ENCODE peak calls at places on chromosome 21, in nine cellular contexts. One of them, this sample, is unnamed.

GRCh38 chr21:31543191-31543590 is 116.3 kb upstream of the SOD1 start:
- DNase-seq in cardiac muscle cell: peak
- DNase-seq in CD8-positive, alpha-beta T cell: no peak
- DNase-seq in A549: no peak
- DNase-seq in lower lobe of right lung: no peak
- DNase-seq in GM20000: no peak
- DNase-seq in endothelial cell: no peak
- DNase-seq in GM10248: no peak
- DNase-seq in Caco-2: no peak
- DNase-seq in this sample: no peak

GRCh38 chr21:23853796-23854379 is 1753.4 kb downstream of the MRPL39 start:
- DNase-seq in cardiac muscle cell: peak
- DNase-seq in CD8-positive, alpha-beta T cell: no peak
- DNase-seq in A549: peak
- DNase-seq in lower lobe of right lung: no peak
- DNase-seq in GM20000: peak
- DNase-seq in endothelial cell: no peak
- DNase-seq in GM10248: peak
- DNase-seq in Caco-2: peak
- DNase-seq in this sample: peak

GRCh38 chr21:16070207-16070651 is 340.4 kb downstream of the USP25 start:
- DNase-seq in cardiac muscle cell: no peak
- DNase-seq in CD8-positive, alpha-beta T cell: no peak
- DNase-seq in A549: no peak
- DNase-seq in lower lobe of right lung: no peak
- DNase-seq in GM20000: no peak
- DNase-seq in endothelial cell: no peak
- DNase-seq in GM10248: no peak
- DNase-seq in Caco-2: no peak
- DNase-seq in this sample: no peak

GRCh38 chr21:40471103-40471502 is 375.9 kb downstream of the DSCAM start:
- DNase-seq in cardiac muscle cell: no peak
- DNase-seq in CD8-positive, alpha-beta T cell: no peak
- DNase-seq in A549: no peak
- DNase-seq in lower lobe of right lung: no peak
- DNase-seq in GM20000: no peak
- DNase-seq in endothelial cell: no peak
- DNase-seq in GM10248: no peak
- DNase-seq in Caco-2: no peak
- DNase-seq in this sample: no peak

GRCh38 chr21:39670741-39671140 is 58.0 kb downstream of the B3GALT5 start:
- DNase-seq in cardiac muscle cell: no peak
- DNase-seq in CD8-positive, alpha-beta T cell: no peak
- DNase-seq in A549: no peak
- DNase-seq in lower lobe of right lung: no peak
- DNase-seq in GM20000: no peak
- DNase-seq in endothelial cell: no peak
- DNase-seq in GM10248: no peak
- DNase-seq in Caco-2: no peak
- DNase-seq in this sample: no peak

GRCh38 chr21:34205811-34206635 is 132.6 kb downstream of the MRPS6 start:
- DNase-seq in cardiac muscle cell: no peak
- DNase-seq in CD8-positive, alpha-beta T cell: no peak
- DNase-seq in A549: no peak
- DNase-seq in lower lobe of right lung: no peak
- DNase-seq in GM20000: peak
- DNase-seq in endothelial cell: no peak
- DNase-seq in GM10248: no peak
- DNase-seq in Caco-2: no peak
- DNase-seq in this sample: no peak

GRCh38 chr21:15210235-15210678 is 145.5 kb upstream of the NRIP1 start:
- DNase-seq in cardiac muscle cell: peak
- DNase-seq in CD8-positive, alpha-beta T cell: no peak
- DNase-seq in A549: peak
- DNase-seq in lower lobe of right lung: peak
- DNase-seq in GM20000: no peak
- DNase-seq in endothelial cell: no peak
- DNase-seq in GM10248: no peak
- DNase-seq in Caco-2: peak
- DNase-seq in this sample: no peak

GRCh38 chr21:44377201-44377921 is 23.9 kb downstream of the TRPM2 start:
- DNase-seq in cardiac muscle cell: no peak
- DNase-seq in CD8-positive, alpha-beta T cell: no peak
- DNase-seq in A549: no peak
- DNase-seq in lower lobe of right lung: no peak
- DNase-seq in GM20000: no peak
- DNase-seq in endothelial cell: no peak
- DNase-seq in GM10248: no peak
- DNase-seq in Caco-2: no peak
- DNase-seq in this sample: peak

GRCh38 chr21:44418876-44419230 is 36.5 kb upstream of the LRRC3 start:
- DNase-seq in cardiac muscle cell: no peak
- DNase-seq in CD8-positive, alpha-beta T cell: no peak
- DNase-seq in A549: no peak
- DNase-seq in lower lobe of right lung: no peak
- DNase-seq in GM20000: no peak
- DNase-seq in endothelial cell: no peak
- DNase-seq in GM10248: no peak
- DNase-seq in Caco-2: no peak
- DNase-seq in this sample: no peak

GRCh38 chr21:28518620-28519019 is 474.1 kb downstream of the LTN1 start:
- DNase-seq in cardiac muscle cell: no peak
- DNase-seq in CD8-positive, alpha-beta T cell: no peak
- DNase-seq in A549: no peak
- DNase-seq in lower lobe of right lung: no peak
- DNase-seq in GM20000: no peak
- DNase-seq in endothelial cell: no peak
- DNase-seq in GM10248: no peak
- DNase-seq in Caco-2: no peak
- DNase-seq in this sample: no peak

GRCh38 chr21:28516996-28517592 is 475.6 kb downstream of the LTN1 start:
- DNase-seq in cardiac muscle cell: peak
- DNase-seq in CD8-positive, alpha-beta T cell: peak
- DNase-seq in A549: peak
- DNase-seq in lower lobe of right lung: peak
- DNase-seq in GM20000: peak
- DNase-seq in endothelial cell: peak
- DNase-seq in GM10248: peak
- DNase-seq in Caco-2: peak
- DNase-seq in this sample: peak

GRCh38 chr21:28523367-28523766 is 469.3 kb downstream of the LTN1 start:
- DNase-seq in cardiac muscle cell: no peak
- DNase-seq in CD8-positive, alpha-beta T cell: no peak
- DNase-seq in A549: no peak
- DNase-seq in lower lobe of right lung: no peak
- DNase-seq in GM20000: no peak
- DNase-seq in endothelial cell: no peak
- DNase-seq in GM10248: no peak
- DNase-seq in Caco-2: no peak
- DNase-seq in this sample: no peak

GRCh38 chr21:28521932-28522826 is 470.5 kb downstream of the LTN1 start:
- DNase-seq in cardiac muscle cell: peak
- DNase-seq in CD8-positive, alpha-beta T cell: no peak
- DNase-seq in A549: no peak
- DNase-seq in lower lobe of right lung: no peak
- DNase-seq in GM20000: no peak
- DNase-seq in endothelial cell: peak
- DNase-seq in GM10248: no peak
- DNase-seq in Caco-2: peak
- DNase-seq in this sample: no peak
- TF ChIP-seq CTCF in cardiac muscle cell: peak
- TF ChIP-seq CTCF in CD8-positive, alpha-beta T cell: no peak
- TF ChIP-seq CTCF in A549: no peak
- TF ChIP-seq CTCF in lower lobe of right lung: peak
- TF ChIP-seq CTCF in GM20000: peak
- TF ChIP-seq CTCF in endothelial cell: no peak
- TF ChIP-seq CTCF in GM10248: peak
- TF ChIP-seq CTCF in Caco-2: peak
- TF ChIP-seq CTCF in this sample: no peak

DNA sequence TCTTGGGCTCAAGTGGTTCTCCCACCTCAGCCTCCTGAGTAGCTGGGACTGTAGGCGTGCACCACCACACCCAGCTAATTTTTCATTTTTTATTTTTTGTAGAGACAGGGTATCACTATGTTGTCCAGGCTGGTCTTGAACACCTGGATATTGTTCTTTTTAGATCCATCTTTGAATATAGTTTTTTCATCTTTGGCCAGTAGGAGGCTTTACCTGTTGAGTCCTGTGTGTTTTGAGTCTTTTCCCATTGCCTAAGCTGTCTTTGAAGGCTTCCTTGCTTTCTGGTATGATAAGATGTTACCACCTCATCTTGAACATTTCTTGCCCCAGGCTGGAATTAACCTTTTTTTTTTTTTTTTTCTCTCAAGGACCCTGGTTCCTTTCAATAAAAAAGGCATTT is 387.8 kb upstream of the RUNX1 start:
- DNase-seq in cardiac muscle cell: no peak
- DNase-seq in CD8-positive, alpha-beta T cell: no peak
- DNase-seq in A549: no peak
- DNase-seq in lower lobe of right lung: no peak
- DNase-seq in GM20000: no peak
- DNase-seq in endothelial cell: no peak
- DNase-seq in GM10248: no peak
- DNase-seq in Caco-2: no peak
- DNase-seq in this sample: no peak
- TF ChIP-seq CTCF in cardiac muscle cell: no peak
- TF ChIP-seq CTCF in CD8-positive, alpha-beta T cell: no peak
- TF ChIP-seq CTCF in A549: no peak
- TF ChIP-seq CTCF in lower lobe of right lung: no peak
- TF ChIP-seq CTCF in GM20000: no peak
- TF ChIP-seq CTCF in endothelial cell: peak
- TF ChIP-seq CTCF in GM10248: no peak
- TF ChIP-seq CTCF in Caco-2: no peak
- TF ChIP-seq CTCF in this sample: no peak

DNA sequence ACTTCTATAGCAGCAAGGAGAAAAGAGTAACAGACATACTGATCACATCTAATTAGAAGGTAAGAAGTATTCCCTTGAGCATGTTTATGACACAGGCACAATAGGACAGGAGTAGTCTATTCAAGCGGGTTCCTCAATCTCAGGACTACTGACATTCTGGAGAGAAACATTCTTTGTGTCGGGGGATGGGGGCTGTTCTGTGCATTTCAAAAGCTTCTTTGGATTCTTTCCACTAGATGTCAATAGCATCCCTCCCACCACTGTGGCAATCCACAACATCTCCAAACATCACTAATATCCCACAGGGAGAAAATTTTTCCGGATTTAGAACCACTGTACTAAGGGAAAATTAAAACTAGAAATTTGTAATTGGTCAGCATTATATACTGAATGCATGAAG is 56.9 kb downstream of the ADAMTS5 start:
- DNase-seq in cardiac muscle cell: peak
- DNase-seq in CD8-positive, alpha-beta T cell: no peak
- DNase-seq in A549: no peak
- DNase-seq in lower lobe of right lung: no peak
- DNase-seq in GM20000: no peak
- DNase-seq in endothelial cell: peak
- DNase-seq in GM10248: no peak
- DNase-seq in Caco-2: peak
- DNase-seq in this sample: no peak
- TF ChIP-seq CTCF in cardiac muscle cell: peak
- TF ChIP-seq CTCF in CD8-positive, alpha-beta T cell: no peak
- TF ChIP-seq CTCF in A549: no peak
- TF ChIP-seq CTCF in lower lobe of right lung: no peak
- TF ChIP-seq CTCF in GM20000: no peak
- TF ChIP-seq CTCF in endothelial cell: peak
- TF ChIP-seq CTCF in GM10248: no peak
- TF ChIP-seq CTCF in Caco-2: peak
- TF ChIP-seq CTCF in this sample: no peak

GRCh38 chr21:29942033-29942432 is 2.2 kb upstream of the GRIK1 start:
- DNase-seq in cardiac muscle cell: no peak
- DNase-seq in CD8-positive, alpha-beta T cell: no peak
- DNase-seq in A549: no peak
- DNase-seq in lower lobe of right lung: no peak
- DNase-seq in GM20000: no peak
- DNase-seq in endothelial cell: no peak
- DNase-seq in GM10248: no peak
- DNase-seq in Caco-2: no peak
- DNase-seq in this sample: no peak

GRCh38 chr21:29939859-29940245 is at the start of gene GRIK1:
- DNase-seq in cardiac muscle cell: no peak
- DNase-seq in CD8-positive, alpha-beta T cell: no peak
- DNase-seq in A549: no peak
- DNase-seq in lower lobe of right lung: no peak
- DNase-seq in GM20000: no peak
- DNase-seq in endothelial cell: no peak
- DNase-seq in GM10248: no peak
- DNase-seq in Caco-2: no peak
- DNase-seq in this sample: no peak

GRCh38 chr21:29940993-29941392 is 1.2 kb upstream of the GRIK1 start:
- DNase-seq in cardiac muscle cell: no peak
- DNase-seq in CD8-positive, alpha-beta T cell: no peak
- DNase-seq in A549: no peak
- DNase-seq in lower lobe of right lung: no peak
- DNase-seq in GM20000: no peak
- DNase-seq in endothelial cell: no peak
- DNase-seq in GM10248: no peak
- DNase-seq in Caco-2: no peak
- DNase-seq in this sample: no peak

GRCh38 chr21:29947119-29947518 is 7.3 kb upstream of the GRIK1 start:
- DNase-seq in cardiac muscle cell: no peak
- DNase-seq in CD8-positive, alpha-beta T cell: no peak
- DNase-seq in A549: no peak
- DNase-seq in lower lobe of right lung: no peak
- DNase-seq in GM20000: no peak
- DNase-seq in endothelial cell: no peak
- DNase-seq in GM10248: no peak
- DNase-seq in Caco-2: no peak
- DNase-seq in this sample: no peak

GRCh38 chr21:29943885-29944284 is 4.1 kb upstream of the GRIK1 start:
- DNase-seq in cardiac muscle cell: no peak
- DNase-seq in CD8-positive, alpha-beta T cell: no peak
- DNase-seq in A549: no peak
- DNase-seq in lower lobe of right lung: no peak
- DNase-seq in GM20000: no peak
- DNase-seq in endothelial cell: peak
- DNase-seq in GM10248: no peak
- DNase-seq in Caco-2: peak
- DNase-seq in this sample: no peak
- TF ChIP-seq CTCF in cardiac muscle cell: peak
- TF ChIP-seq CTCF in CD8-positive, alpha-beta T cell: no peak
- TF ChIP-seq CTCF in A549: no peak
- TF ChIP-seq CTCF in lower lobe of right lung: no peak
- TF ChIP-seq CTCF in GM20000: no peak
- TF ChIP-seq CTCF in endothelial cell: no peak
- TF ChIP-seq CTCF in GM10248: no peak
- TF ChIP-seq CTCF in Caco-2: peak
- TF ChIP-seq CTCF in this sample: no peak

This sample was measured in GM13976.